ENCODE peak calls at places on chromosomes 5 and 9, in five cellular contexts. Q is mesothelial cell of epicardium, U is cardiac muscle cell, N is endodermal cell, R is AG09319. O is an unnamed sample.

GRCh38 chr5:135243194-135244191 is 155.5 kb downstream of the MACROH2A1 start:
- DNase-seq in U (no peak), R (no peak), Q (no peak), N (peak; percentile 33), O (peak; percentile 12)

GRCh38 chr5:116681334-116682013 is 106.9 kb upstream of the SEMA6A start:
- DNase-seq in U (no peak), Q (no peak), N (no peak), R (no peak), O (no peak)

GRCh38 chr9:33467526-33467925 is 6.2 kb downstream of the NOL6 start:
- DNase-seq in R (no peak), U (no peak), Q (no peak), N (no peak), O (no peak)

GRCh38 chr5:154997746-154998145 is 15.8 kb upstream of the KIF4B start:
- DNase-seq in N (no peak), Q (no peak), R (no peak), U (no peak), O (no peak)

GRCh38 chr9:35904966-35905781 is 828 bp upstream of the HRCT1 start:
- DNase-seq in R (no peak), U (no peak), Q (no peak), N (peak; percentile 59), O (no peak)

GRCh38 chr5:88484367-88484766 is 215.7 kb upstream of the TMEM161B start:
- DNase-seq in N (no peak), R (no peak), U (no peak), Q (no peak), O (no peak)

GRCh38 chr5:29262683-29263082 is 1930.8 kb upstream of the CDH6 start:
- DNase-seq in U (no peak), Q (no peak), R (no peak), N (no peak), O (no peak)

GRCh38 chr9:120609636-120610035 is 29.7 kb upstream of the CDK5RAP2 start:
- DNase-seq in U (no peak), Q (no peak), N (no peak), R (no peak), O (no peak)

GRCh38 chr9:136280535-136281315 is 23.2 kb downstream of the CCDC187 start:
- DNase-seq in Q (no peak), U (no peak), R (no peak), N (no peak), O (no peak)

GRCh38 chr5:78672154-78672553 is 23.6 kb upstream of the LHFPL2 start:
- DNase-seq in Q (no peak), U (no peak), R (no peak), N (no peak), O (no peak)

GRCh38 chr5:98031496-98031895 is 742.0 kb upstream of the RGMB start:
- DNase-seq in N (no peak), Q (no peak), U (no peak), R (no peak), O (no peak)

GRCh38 chr9:3526903-3527652 is 1.3 kb upstream of the RFX3 start:
- DNase-seq in Q (no peak), U (peak; percentile 57), R (no peak), N (peak; percentile 82), O (no peak)

GRCh38 chr9:8234286-8234819 is 434.8 kb upstream of the DMAC1 start:
- DNase-seq in Q (no peak), R (no peak), U (no peak), N (peak; percentile 69), O (no peak)

GRCh38 chr5:31023105-31023504 is 170.4 kb upstream of the CDH6 start:
- DNase-seq in U (no peak), Q (no peak), N (no peak), R (peak; percentile 52), O (no peak)

GRCh38 chr9:114930063-114930812 is at the start of gene TNFSF8:
- DNase-seq in N (no peak), U (no peak), Q (no peak), R (no peak), O (peak; percentile 53)

GRCh38 chr5:170154297-170154696 is 48.6 kb downstream of the FOXI1 start:
- DNase-seq in U (no peak), N (no peak), Q (no peak), R (no peak), O (no peak)

GRCh38 chr9:114430443-114430842 is 42.7 kb upstream of the AKNA start:
- DNase-seq in Q (no peak), N (peak; percentile 46), R (no peak), U (no peak), O (no peak)

GRCh38 chr9:120161801-120162200 is 418.2 kb downstream of the CDK5RAP2 start:
- DNase-seq in Q (no peak), R (no peak), U (no peak), N (no peak), O (no peak)

GRCh38 chr5:149040421-149040820 is 22.4 kb downstream of the SH3TC2 start:
- DNase-seq in Q (no peak), N (no peak), U (no peak), R (no peak), O (no peak)

GRCh38 chr9:122133263-122133983 is 26.2 kb downstream of the NDUFA8 start:
- DNase-seq in R (no peak), Q (no peak), U (no peak), N (no peak), O (no peak)

GRCh38 chr5:90134892-90135291 is 274.7 kb downstream of the CETN3 start:
- DNase-seq in R (no peak), N (no peak), U (no peak), Q (no peak), O (no peak)

GRCh38 chr9:36818965-36819870 is 214.8 kb downstream of the PAX5 start:
- DNase-seq in N (peak; percentile 70), U (peak; percentile 82), R (no peak), Q (peak; percentile 46), O (no peak)

GRCh38 chr5:144774247-144774646 is 603.6 kb downstream of the KCTD16 start:
- DNase-seq in U (no peak), Q (no peak), N (no peak), R (no peak), O (no peak)
- TF ChIP-seq CTCF in U (no peak), Q (no peak), N (no peak), R (no peak), O (no peak)

GRCh38 chr9:78439866-78440830 is 143.2 kb downstream of the PSAT1 start:
- DNase-seq in U (no peak), R (no peak), Q (no peak), N (no peak), O (no peak)
- TF ChIP-seq CTCF in U (no peak), R (no peak), Q (no peak), N (peak; percentile 48), O (no peak)

DNA sequence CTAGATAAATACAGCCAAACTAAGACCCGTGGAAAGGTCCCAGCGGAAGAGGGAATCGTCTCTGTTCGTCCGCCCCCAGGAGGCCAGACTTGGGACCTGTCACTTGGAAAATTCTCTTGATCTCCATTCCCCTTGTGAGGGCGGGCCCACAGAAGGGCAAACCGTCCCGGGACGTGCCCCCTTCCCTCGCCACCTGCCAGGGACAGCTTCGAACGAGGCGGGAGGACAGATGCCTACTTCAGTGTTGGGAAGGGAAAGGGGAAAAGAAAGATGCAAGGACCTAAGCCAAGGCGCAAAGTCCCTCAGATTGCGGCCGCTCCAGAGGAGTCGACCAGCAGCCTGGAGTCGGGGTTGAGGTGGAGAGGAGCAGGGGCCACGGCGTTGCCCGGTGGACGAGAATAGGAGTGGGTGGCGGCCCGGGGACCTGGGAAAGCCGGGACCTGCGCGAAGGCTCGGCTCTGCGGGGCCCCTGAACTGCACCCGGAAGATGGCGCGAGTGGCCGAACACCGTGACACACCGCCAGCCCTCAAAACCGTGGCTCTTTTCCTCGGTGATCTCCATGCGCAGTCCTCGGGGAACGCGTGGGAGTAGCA is 4.4 kb upstream of the EBF1 start:
- DNase-seq in U (peak; percentile 62), R (no peak), N (peak; percentile 87), Q (no peak), O (no peak)
- TF ChIP-seq CTCF in U (peak; percentile 39), R (peak; percentile 20), N (peak; percentile 76), Q (no peak), O (no peak)

DNA sequence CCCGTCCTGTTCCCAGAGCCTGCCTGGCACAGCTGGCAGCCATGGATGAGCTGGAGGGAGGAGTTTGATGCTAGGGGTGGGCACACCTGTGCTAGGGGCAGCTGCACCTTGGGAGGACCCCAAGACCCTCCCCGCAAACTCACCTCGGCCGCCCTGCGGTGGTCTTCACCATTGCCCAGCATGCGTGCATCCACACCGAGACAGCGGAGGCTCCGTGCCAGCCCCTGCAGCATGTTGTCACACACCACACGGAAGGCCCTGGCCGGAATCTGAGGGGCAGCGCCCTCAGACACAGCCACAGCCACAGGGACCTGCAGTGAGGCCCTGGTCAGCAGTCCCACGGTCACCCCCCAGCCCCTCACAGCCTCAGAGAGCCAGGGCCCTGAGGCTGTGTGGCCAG is 45.9 kb upstream of the NRARP start:
- DNase-seq in U (no peak), Q (no peak), R (no peak), N (no peak), O (no peak)
- TF ChIP-seq CTCF in U (no peak), Q (no peak), R (no peak), N (no peak), O (no peak)

DNA sequence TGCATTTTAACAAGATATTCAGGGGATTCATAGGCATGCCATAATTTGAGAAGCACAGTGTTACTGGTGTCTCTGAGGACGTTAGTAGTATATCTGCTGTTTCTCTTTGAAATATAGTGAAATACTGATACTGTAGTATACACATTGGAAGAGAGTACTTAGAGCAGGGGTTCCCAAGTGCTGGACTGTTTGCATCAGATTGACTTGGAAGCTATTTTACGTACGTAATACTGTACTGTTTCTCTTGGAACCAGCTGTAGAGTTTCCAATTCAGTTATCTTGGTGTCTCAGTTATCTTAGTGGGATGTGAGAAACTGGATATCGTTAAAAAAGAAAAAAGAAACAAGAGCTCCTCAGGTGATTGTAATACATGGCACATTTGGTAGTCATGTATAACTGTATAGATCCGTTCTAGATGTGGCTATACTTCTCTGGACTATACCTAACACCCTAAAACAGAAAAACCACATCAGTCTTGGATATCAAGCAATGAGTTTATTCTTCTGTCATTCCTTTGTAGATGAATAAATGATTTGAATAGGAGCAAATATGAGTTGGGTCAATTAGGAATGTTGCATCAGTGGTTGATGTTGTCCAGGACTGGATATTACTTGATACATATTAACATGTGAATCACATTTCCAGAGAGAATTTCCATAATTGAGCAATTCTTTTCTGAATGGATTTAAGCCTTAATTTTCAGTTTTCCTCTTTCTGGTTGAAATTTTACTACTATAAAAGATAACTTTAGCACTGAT is 33.4 kb downstream of the PRRC1 start:
- DNase-seq in N (no peak), R (no peak), U (no peak), Q (no peak), O (no peak)
- TF ChIP-seq CTCF in N (no peak), R (no peak), U (no peak), Q (no peak), O (no peak)

GRCh38 chr5:147393866-147394265 is 116.0 kb downstream of the DPYSL3 start:
- DNase-seq in N (peak; percentile 88), U (no peak), Q (no peak), R (no peak), O (no peak)
- TF ChIP-seq CTCF in N (peak; percentile 88), U (peak; percentile 51), Q (no peak), R (peak; percentile 25), O (no peak)

GRCh38 chr5:35854248-35854647 is 2.4 kb upstream of the IL7R start:
- DNase-seq in U (no peak), R (no peak), N (no peak), Q (no peak), O (no peak)

GRCh38 chr5:35853652-35854051 is 3.0 kb upstream of the IL7R start:
- DNase-seq in Q (no peak), U (no peak), R (no peak), N (no peak), O (no peak)

GRCh38 chr5:35852084-35852734 is 4.5 kb upstream of the IL7R start:
- DNase-seq in U (no peak), Q (no peak), R (no peak), N (no peak), O (no peak)

GRCh38 chr5:35851282-35851681 is 5.4 kb upstream of the IL7R start:
- DNase-seq in R (no peak), U (no peak), N (no peak), Q (no peak), O (no peak)

GRCh38 chr5:35849850-35850249 is 6.8 kb upstream of the IL7R start:
- DNase-seq in U (no peak), R (no peak), N (no peak), Q (no peak), O (no peak)
- TF ChIP-seq CTCF in U (no peak), R (no peak), N (no peak), Q (no peak), O (no peak)

O was measured in natural killer cell.